ENCODE peak calls at places on chromosomes 6 and 20, in ten cellular contexts. V is naive thymus-derived CD4-positive, alpha-beta T cell; P is T-helper 9 cell; Q is neural progenitor cell; Z is endothelial cell of umbilical vein; M is left ventricle myocardium superior; J is stimulated activated CD4-positive, alpha-beta T cell treated with anti-CD3 and anti-CD28 coated beads, Interleukin-1b, Interleukin-23, amount 100 ng/mL, for 1 hour; R is kidney; N is hepatic stellate cell; W is T-cell. K is an unnamed sample.

GRCh38 chr6:75202676-75203131 is 3.1 kb downstream of the COL12A1 start:
- DNase-seq in R (peak; percentile 56), J (no peak), M (no peak), P (no peak), V (no peak), N (peak; percentile 17), Z (no peak), Q (peak; percentile 21), W (no peak), K (no peak)

GRCh38 chr6:7236312-7237209 is 76.4 kb downstream of the SSR1 start:
- DNase-seq in R (no peak), M (no peak), Q (no peak), Z (no peak), N (no peak), P (no peak), W (no peak), J (no peak), V (no peak), K (no peak)

GRCh38 chr20:10642859-10643559 is 30.8 kb downstream of the JAG1 start:
- DNase-seq in P (no peak), Q (no peak), R (no peak), M (no peak), N (no peak), V (no peak), J (no peak), W (no peak), Z (peak; percentile 53), K (peak; percentile 21)

GRCh38 chr6:37940074-37940847 is 120.7 kb downstream of the ZFAND3 start:
- DNase-seq in Q (no peak), M (no peak), V (no peak), N (no peak), P (no peak), J (no peak), W (no peak), Z (peak; percentile 66), R (no peak), K (no peak)

GRCh38 chr6:143059616-143060353 is 904 bp upstream of the AIG1 start:
- DNase-seq in V (peak; percentile 10), N (no peak), M (no peak), Q (no peak), W (peak; percentile 15), P (no peak), R (no peak), J (no peak), Z (peak; percentile 68), K (no peak)

GRCh38 chr6:170137176-170137891 is 153.5 kb downstream of the DLL1 start:
- DNase-seq in Q (no peak), P (no peak), J (no peak), R (peak; percentile 92), Z (no peak), M (peak; percentile 63), W (no peak), N (no peak), V (no peak), K (no peak)

GRCh38 chr20:46690219-46691111 is 1.2 kb upstream of the TP53RK start:
- DNase-seq in Q (no peak), W (no peak), Z (peak; percentile 31), V (no peak), J (no peak), M (no peak), P (no peak), R (no peak), N (no peak), K (no peak)

GRCh38 chr6:29628419-29629281 is 4.3 kb downstream of the GABBR1 start:
- DNase-seq in V (peak; percentile 43), Z (peak; percentile 82), M (peak; percentile 84), R (peak; percentile 93), J (peak; percentile 34), P (peak; percentile 49), W (peak; percentile 55), N (peak; percentile 91), Q (peak; percentile 93), K (peak; percentile 41)

GRCh38 chr6:11050735-11051134 is 6.6 kb upstream of the ELOVL2 start:
- DNase-seq in Q (no peak), P (no peak), W (no peak), M (no peak), V (no peak), N (peak; percentile 53), R (no peak), Z (no peak), J (no peak), K (no peak)

GRCh38 chr20:51446656-51447055 is 95.9 kb downstream of the NFATC2 start:
- DNase-seq in Q (no peak), R (peak; percentile 88), Z (peak; percentile 92), V (no peak), M (no peak), W (no peak), P (no peak), N (peak; percentile 92), J (no peak), K (no peak)

GRCh38 chr20:58209652-58210397 is 18.6 kb downstream of the ANKRD60 start:
- DNase-seq in Z (peak; percentile 70), Q (peak; percentile 92), W (peak; percentile 89), P (peak; percentile 92), V (peak; percentile 93), R (peak; percentile 93), J (peak; percentile 87), M (peak; percentile 93), N (peak; percentile 89), K (peak; percentile 88)

K was measured in ascending aorta.